ENCODE peak calls at places on chromosomes 1 and 21, in nine cellular contexts. One of them, this sample, is unnamed.

GRCh38 chr21:27647921-27648320 is 681.0 kb upstream of the ADAMTS5 start:
- DNase-seq in PC-9: no peak
- DNase-seq in astrocyte of the cerebellum: no peak
- DNase-seq in Calu3: no peak
- DNase-seq in natural killer cell: no peak
- DNase-seq in right atrium auricular region: no peak
- DNase-seq in fibroblast of the aortic adventitia: peak; percentile 11
- DNase-seq in OCI-LY7: no peak
- DNase-seq in esophagus squamous epithelium: no peak
- DNase-seq in this sample: no peak

GRCh38 chr1:18794066-18794465 is 65.4 kb downstream of the TAS1R2 start:
- DNase-seq in PC-9: no peak
- DNase-seq in astrocyte of the cerebellum: no peak
- DNase-seq in Calu3: no peak
- DNase-seq in natural killer cell: no peak
- DNase-seq in right atrium auricular region: no peak
- DNase-seq in fibroblast of the aortic adventitia: no peak
- DNase-seq in OCI-LY7: no peak
- DNase-seq in esophagus squamous epithelium: no peak
- DNase-seq in this sample: no peak

GRCh38 chr21:46223217-46223616 is 5.4 kb downstream of the LSS start:
- DNase-seq in PC-9: no peak
- DNase-seq in astrocyte of the cerebellum: no peak
- DNase-seq in Calu3: no peak
- DNase-seq in natural killer cell: no peak
- DNase-seq in right atrium auricular region: peak; percentile 7
- DNase-seq in fibroblast of the aortic adventitia: no peak
- DNase-seq in OCI-LY7: no peak
- DNase-seq in esophagus squamous epithelium: no peak
- DNase-seq in this sample: no peak

GRCh38 chr1:74463301-74463988 is 49.0 kb downstream of the LRRC53 start:
- DNase-seq in PC-9: no peak
- DNase-seq in astrocyte of the cerebellum: no peak
- DNase-seq in Calu3: no peak
- DNase-seq in natural killer cell: no peak
- DNase-seq in right atrium auricular region: no peak
- DNase-seq in fibroblast of the aortic adventitia: no peak
- DNase-seq in OCI-LY7: no peak
- DNase-seq in esophagus squamous epithelium: no peak
- DNase-seq in this sample: no peak

GRCh38 chr1:3453891-3454810 is at the start of gene ARHGEF16:
- DNase-seq in PC-9: peak; percentile 61
- DNase-seq in astrocyte of the cerebellum: no peak
- DNase-seq in Calu3: peak; percentile 89
- DNase-seq in natural killer cell: no peak
- DNase-seq in right atrium auricular region: no peak
- DNase-seq in fibroblast of the aortic adventitia: peak; percentile 11
- DNase-seq in OCI-LY7: no peak
- DNase-seq in esophagus squamous epithelium: no peak
- DNase-seq in this sample: no peak

GRCh38 chr21:43298546-43299440 is 128.1 kb downstream of the SIK1 start:
- DNase-seq in PC-9: no peak
- DNase-seq in astrocyte of the cerebellum: no peak
- DNase-seq in Calu3: no peak
- DNase-seq in natural killer cell: no peak
- DNase-seq in right atrium auricular region: no peak
- DNase-seq in fibroblast of the aortic adventitia: no peak
- DNase-seq in OCI-LY7: no peak
- DNase-seq in esophagus squamous epithelium: no peak
- DNase-seq in this sample: no peak

GRCh38 chr1:3611170-3612019 is at the start of gene MEGF6:
- DNase-seq in PC-9: peak; percentile 53
- DNase-seq in astrocyte of the cerebellum: no peak
- DNase-seq in Calu3: peak; percentile 89
- DNase-seq in natural killer cell: no peak
- DNase-seq in right atrium auricular region: peak; percentile 64
- DNase-seq in fibroblast of the aortic adventitia: no peak
- DNase-seq in OCI-LY7: no peak
- DNase-seq in esophagus squamous epithelium: no peak
- DNase-seq in this sample: no peak

GRCh38 chr21:29585462-29585861 is 286.7 kb downstream of the BACH1 start:
- DNase-seq in PC-9: no peak
- DNase-seq in astrocyte of the cerebellum: no peak
- DNase-seq in Calu3: peak; percentile 2
- DNase-seq in natural killer cell: no peak
- DNase-seq in right atrium auricular region: no peak
- DNase-seq in fibroblast of the aortic adventitia: no peak
- DNase-seq in OCI-LY7: no peak
- DNase-seq in esophagus squamous epithelium: no peak
- DNase-seq in this sample: no peak

GRCh38 chr1:235908742-235909520 is 42.2 kb upstream of the LYST start:
- DNase-seq in PC-9: peak; percentile 97
- DNase-seq in astrocyte of the cerebellum: peak; percentile 54
- DNase-seq in Calu3: peak; percentile 47
- DNase-seq in natural killer cell: no peak
- DNase-seq in right atrium auricular region: no peak
- DNase-seq in fibroblast of the aortic adventitia: peak; percentile 81
- DNase-seq in OCI-LY7: no peak
- DNase-seq in esophagus squamous epithelium: no peak
- DNase-seq in this sample: no peak

GRCh38 chr1:219465247-219466093 is 147.4 kb downstream of the ZC3H11B start:
- DNase-seq in PC-9: no peak
- DNase-seq in astrocyte of the cerebellum: no peak
- DNase-seq in Calu3: no peak
- DNase-seq in natural killer cell: no peak
- DNase-seq in right atrium auricular region: no peak
- DNase-seq in fibroblast of the aortic adventitia: peak; percentile 84
- DNase-seq in OCI-LY7: no peak
- DNase-seq in esophagus squamous epithelium: no peak
- DNase-seq in this sample: peak; percentile 68

GRCh38 chr1:203760506-203760905 is 4.5 kb upstream of the LAX1 start:
- DNase-seq in PC-9: no peak
- DNase-seq in astrocyte of the cerebellum: no peak
- DNase-seq in Calu3: no peak
- DNase-seq in natural killer cell: no peak
- DNase-seq in right atrium auricular region: no peak
- DNase-seq in fibroblast of the aortic adventitia: no peak
- DNase-seq in OCI-LY7: no peak
- DNase-seq in esophagus squamous epithelium: no peak
- DNase-seq in this sample: no peak

GRCh38 chr1:10208537-10208936 is 1.8 kb upstream of the KIF1B start:
- DNase-seq in PC-9: no peak
- DNase-seq in astrocyte of the cerebellum: no peak
- DNase-seq in Calu3: no peak
- DNase-seq in natural killer cell: no peak
- DNase-seq in right atrium auricular region: no peak
- DNase-seq in fibroblast of the aortic adventitia: no peak
- DNase-seq in OCI-LY7: no peak
- DNase-seq in esophagus squamous epithelium: no peak
- DNase-seq in this sample: no peak

GRCh38 chr1:19971657-19972056 is 7.8 kb downstream of the PLA2G2A start:
- DNase-seq in PC-9: no peak
- DNase-seq in astrocyte of the cerebellum: no peak
- DNase-seq in Calu3: no peak
- DNase-seq in natural killer cell: no peak
- DNase-seq in right atrium auricular region: no peak
- DNase-seq in fibroblast of the aortic adventitia: no peak
- DNase-seq in OCI-LY7: no peak
- DNase-seq in esophagus squamous epithelium: no peak
- DNase-seq in this sample: no peak

GRCh38 chr1:1283821-1284220 is 3.6 kb downstream of the SCNN1D start:
- DNase-seq in PC-9: peak; percentile 49
- DNase-seq in astrocyte of the cerebellum: no peak
- DNase-seq in Calu3: no peak
- DNase-seq in natural killer cell: no peak
- DNase-seq in right atrium auricular region: no peak
- DNase-seq in fibroblast of the aortic adventitia: no peak
- DNase-seq in OCI-LY7: peak; percentile 43
- DNase-seq in esophagus squamous epithelium: no peak
- DNase-seq in this sample: no peak

GRCh38 chr1:115224636-115225035 is 113.4 kb downstream of the NGF start:
- DNase-seq in PC-9: no peak
- DNase-seq in astrocyte of the cerebellum: no peak
- DNase-seq in Calu3: no peak
- DNase-seq in natural killer cell: no peak
- DNase-seq in right atrium auricular region: no peak
- DNase-seq in fibroblast of the aortic adventitia: no peak
- DNase-seq in OCI-LY7: no peak
- DNase-seq in esophagus squamous epithelium: no peak
- DNase-seq in this sample: no peak

GRCh38 chr1:26833432-26834405 is 7.2 kb downstream of the ZDHHC18 start:
- DNase-seq in PC-9: no peak
- DNase-seq in astrocyte of the cerebellum: no peak
- DNase-seq in Calu3: no peak
- DNase-seq in natural killer cell: peak; percentile 83
- DNase-seq in right atrium auricular region: no peak
- DNase-seq in fibroblast of the aortic adventitia: no peak
- DNase-seq in OCI-LY7: peak; percentile 85
- DNase-seq in esophagus squamous epithelium: peak; percentile 48
- DNase-seq in this sample: no peak

GRCh38 chr1:197066277-197066676 is 783 bp downstream of the F13B start:
- DNase-seq in PC-9: no peak
- DNase-seq in astrocyte of the cerebellum: no peak
- DNase-seq in Calu3: no peak
- DNase-seq in natural killer cell: no peak
- DNase-seq in right atrium auricular region: no peak
- DNase-seq in fibroblast of the aortic adventitia: no peak
- DNase-seq in OCI-LY7: no peak
- DNase-seq in esophagus squamous epithelium: no peak
- DNase-seq in this sample: no peak
- TF ChIP-seq CTCF in PC-9: no peak
- TF ChIP-seq CTCF in astrocyte of the cerebellum: no peak
- TF ChIP-seq CTCF in Calu3: no peak
- TF ChIP-seq CTCF in natural killer cell: no peak
- TF ChIP-seq CTCF in right atrium auricular region: no peak
- TF ChIP-seq CTCF in fibroblast of the aortic adventitia: no peak
- TF ChIP-seq CTCF in OCI-LY7: no peak
- TF ChIP-seq CTCF in esophagus squamous epithelium: no peak
- TF ChIP-seq CTCF in this sample: no peak

GRCh38 chr1:198273901-198274300 is 117.1 kb downstream of the NEK7 start:
- DNase-seq in PC-9: no peak
- DNase-seq in astrocyte of the cerebellum: no peak
- DNase-seq in Calu3: no peak
- DNase-seq in natural killer cell: no peak
- DNase-seq in right atrium auricular region: no peak
- DNase-seq in fibroblast of the aortic adventitia: no peak
- DNase-seq in OCI-LY7: no peak
- DNase-seq in esophagus squamous epithelium: no peak
- DNase-seq in this sample: no peak

GRCh38 chr1:198278922-198279321 is 122.1 kb downstream of the NEK7 start:
- DNase-seq in PC-9: no peak
- DNase-seq in astrocyte of the cerebellum: no peak
- DNase-seq in Calu3: no peak
- DNase-seq in natural killer cell: no peak
- DNase-seq in right atrium auricular region: no peak
- DNase-seq in fibroblast of the aortic adventitia: peak; percentile 27
- DNase-seq in OCI-LY7: no peak
- DNase-seq in esophagus squamous epithelium: no peak
- DNase-seq in this sample: no peak

GRCh38 chr1:198271467-198271866 is 114.7 kb downstream of the NEK7 start:
- DNase-seq in PC-9: no peak
- DNase-seq in astrocyte of the cerebellum: no peak
- DNase-seq in Calu3: no peak
- DNase-seq in natural killer cell: no peak
- DNase-seq in right atrium auricular region: no peak
- DNase-seq in fibroblast of the aortic adventitia: no peak
- DNase-seq in OCI-LY7: no peak
- DNase-seq in esophagus squamous epithelium: no peak
- DNase-seq in this sample: no peak

GRCh38 chr1:198272492-198272891 is 115.7 kb downstream of the NEK7 start:
- DNase-seq in PC-9: no peak
- DNase-seq in astrocyte of the cerebellum: no peak
- DNase-seq in Calu3: no peak
- DNase-seq in natural killer cell: no peak
- DNase-seq in right atrium auricular region: no peak
- DNase-seq in fibroblast of the aortic adventitia: peak; percentile 81
- DNase-seq in OCI-LY7: no peak
- DNase-seq in esophagus squamous epithelium: no peak
- DNase-seq in this sample: no peak

DNA sequence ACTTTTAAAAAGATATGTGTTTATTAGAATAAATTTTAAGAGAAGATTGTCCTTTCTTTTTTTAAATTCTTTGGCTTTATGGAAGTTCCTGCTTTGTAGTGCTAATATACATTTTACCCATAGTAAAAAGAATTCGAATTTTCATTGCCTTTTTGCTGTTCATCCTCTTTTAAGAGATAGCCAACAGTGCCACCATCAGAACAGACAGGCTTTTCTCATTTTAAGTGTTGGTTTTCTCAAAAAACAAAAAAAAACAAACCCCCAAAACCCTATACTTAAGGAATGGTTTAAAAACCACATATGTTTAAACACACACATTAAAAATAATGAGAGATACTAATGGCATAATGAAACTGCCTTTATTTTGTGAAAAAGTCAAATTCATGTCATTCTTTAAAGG is 118.8 kb downstream of the NEK7 start:
- DNase-seq in PC-9: no peak
- DNase-seq in astrocyte of the cerebellum: no peak
- DNase-seq in Calu3: no peak
- DNase-seq in natural killer cell: no peak
- DNase-seq in right atrium auricular region: no peak
- DNase-seq in fibroblast of the aortic adventitia: no peak
- DNase-seq in OCI-LY7: no peak
- DNase-seq in esophagus squamous epithelium: no peak
- DNase-seq in this sample: no peak
- TF ChIP-seq CTCF in PC-9: no peak
- TF ChIP-seq CTCF in astrocyte of the cerebellum: no peak
- TF ChIP-seq CTCF in Calu3: no peak
- TF ChIP-seq CTCF in natural killer cell: no peak
- TF ChIP-seq CTCF in right atrium auricular region: no peak
- TF ChIP-seq CTCF in fibroblast of the aortic adventitia: no peak
- TF ChIP-seq CTCF in OCI-LY7: peak; percentile 51
- TF ChIP-seq CTCF in esophagus squamous epithelium: no peak
- TF ChIP-seq CTCF in this sample: no peak

DNA sequence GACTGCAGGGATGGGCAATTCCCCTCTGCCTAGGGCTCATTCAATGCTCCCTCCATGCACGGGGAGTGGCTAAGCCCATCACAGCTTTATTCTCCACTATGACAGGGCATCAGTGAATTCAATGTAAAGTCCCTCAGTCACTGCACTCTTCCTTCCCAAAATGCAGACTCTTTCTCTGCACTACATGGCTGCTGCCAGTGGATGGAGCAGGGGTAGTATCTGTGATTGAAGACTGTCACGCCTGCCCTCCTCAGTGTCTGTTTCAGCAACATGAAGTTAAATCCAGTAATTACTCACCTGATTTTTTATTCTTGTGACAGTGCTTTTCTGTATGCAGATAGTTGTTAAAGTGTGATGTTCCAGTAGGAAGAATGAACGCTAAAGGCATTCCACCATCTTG is 1323.2 kb downstream of the AMY1C start:
- DNase-seq in PC-9: no peak
- DNase-seq in astrocyte of the cerebellum: no peak
- DNase-seq in Calu3: no peak
- DNase-seq in natural killer cell: no peak
- DNase-seq in right atrium auricular region: no peak
- DNase-seq in fibroblast of the aortic adventitia: no peak
- DNase-seq in OCI-LY7: no peak
- DNase-seq in esophagus squamous epithelium: no peak
- DNase-seq in this sample: no peak
- TF ChIP-seq CTCF in PC-9: peak; percentile 32
- TF ChIP-seq CTCF in astrocyte of the cerebellum: no peak
- TF ChIP-seq CTCF in Calu3: no peak
- TF ChIP-seq CTCF in natural killer cell: no peak
- TF ChIP-seq CTCF in right atrium auricular region: no peak
- TF ChIP-seq CTCF in fibroblast of the aortic adventitia: no peak
- TF ChIP-seq CTCF in OCI-LY7: no peak
- TF ChIP-seq CTCF in esophagus squamous epithelium: no peak
- TF ChIP-seq CTCF in this sample: no peak

GRCh38 chr1:155324717-155325595 is 4.3 kb downstream of the RUSC1 start:
- DNase-seq in PC-9: peak; percentile 44
- DNase-seq in astrocyte of the cerebellum: no peak
- DNase-seq in Calu3: peak; percentile 81
- DNase-seq in natural killer cell: no peak
- DNase-seq in right atrium auricular region: no peak
- DNase-seq in fibroblast of the aortic adventitia: peak; percentile 24
- DNase-seq in OCI-LY7: peak; percentile 24
- DNase-seq in esophagus squamous epithelium: no peak
- DNase-seq in this sample: no peak
- TF ChIP-seq CTCF in PC-9: peak; percentile 63
- TF ChIP-seq CTCF in astrocyte of the cerebellum: peak; percentile 42
- TF ChIP-seq CTCF in Calu3: peak; percentile 73
- TF ChIP-seq CTCF in natural killer cell: peak; percentile 29
- TF ChIP-seq CTCF in right atrium auricular region: no peak
- TF ChIP-seq CTCF in fibroblast of the aortic adventitia: peak; percentile 53
- TF ChIP-seq CTCF in OCI-LY7: peak; percentile 42
- TF ChIP-seq CTCF in esophagus squamous epithelium: peak; percentile 48
- TF ChIP-seq CTCF in this sample: peak; percentile 50

This sample was measured in AG09319.